ENCODE peak calls at places on chromosome 11, in nine cellular contexts. One of them, this sample, is unnamed.
A peak's percentile ranks its signal among the peaks of the same experiment; 100 is the strongest.

GRCh38 chr11:93209476-93209875 is 11.7 kb upstream of the SLC36A4 start:
- DNase-seq in activated T-helper 9 cell treated with anti-CD3 and anti-CD28 coated beads, Interleukin-2, amount 50 U/mL, for 16 hours: no peak
- DNase-seq in C1 segment of cervical spinal cord: no peak
- DNase-seq in ACHN: no peak
- DNase-seq in ureter: no peak
- DNase-seq in mesothelial cell of epicardium: no peak
- DNase-seq in AG10803: no peak
- DNase-seq in Daoy: no peak
- DNase-seq in vagina: no peak
- DNase-seq in this sample: no peak

GRCh38 chr11:67262731-67263675 is 3.3 kb upstream of the GRK2 start:
- DNase-seq in activated T-helper 9 cell treated with anti-CD3 and anti-CD28 coated beads, Interleukin-2, amount 50 U/mL, for 16 hours: peak; percentile 61
- DNase-seq in C1 segment of cervical spinal cord: peak; percentile 71
- DNase-seq in ACHN: peak; percentile 80
- DNase-seq in ureter: peak; percentile 85
- DNase-seq in mesothelial cell of epicardium: peak; percentile 82
- DNase-seq in AG10803: peak; percentile 85
- DNase-seq in Daoy: peak; percentile 83
- DNase-seq in vagina: no peak
- DNase-seq in this sample: peak; percentile 82

GRCh38 chr11:3073029-3073435 is 15.8 kb upstream of the CARS1 start:
- DNase-seq in activated T-helper 9 cell treated with anti-CD3 and anti-CD28 coated beads, Interleukin-2, amount 50 U/mL, for 16 hours: no peak
- DNase-seq in C1 segment of cervical spinal cord: no peak
- DNase-seq in ACHN: no peak
- DNase-seq in ureter: no peak
- DNase-seq in mesothelial cell of epicardium: no peak
- DNase-seq in AG10803: peak; percentile 78
- DNase-seq in Daoy: no peak
- DNase-seq in vagina: no peak
- DNase-seq in this sample: no peak

GRCh38 chr11:16898274-16898985 is 115.8 kb downstream of the PLEKHA7 start:
- DNase-seq in activated T-helper 9 cell treated with anti-CD3 and anti-CD28 coated beads, Interleukin-2, amount 50 U/mL, for 16 hours: no peak
- DNase-seq in C1 segment of cervical spinal cord: no peak
- DNase-seq in ACHN: no peak
- DNase-seq in ureter: no peak
- DNase-seq in mesothelial cell of epicardium: no peak
- DNase-seq in AG10803: no peak
- DNase-seq in Daoy: no peak
- DNase-seq in vagina: no peak
- DNase-seq in this sample: no peak

GRCh38 chr11:22387126-22387525 is 48.9 kb downstream of the SLC17A6 start:
- DNase-seq in activated T-helper 9 cell treated with anti-CD3 and anti-CD28 coated beads, Interleukin-2, amount 50 U/mL, for 16 hours: no peak
- DNase-seq in C1 segment of cervical spinal cord: no peak
- DNase-seq in ACHN: no peak
- DNase-seq in ureter: no peak
- DNase-seq in mesothelial cell of epicardium: no peak
- DNase-seq in AG10803: no peak
- DNase-seq in Daoy: no peak
- DNase-seq in vagina: no peak
- DNase-seq in this sample: no peak

GRCh38 chr11:114036156-114036811 is 23.2 kb upstream of the ZBTB16 start:
- DNase-seq in activated T-helper 9 cell treated with anti-CD3 and anti-CD28 coated beads, Interleukin-2, amount 50 U/mL, for 16 hours: peak; percentile 42
- DNase-seq in C1 segment of cervical spinal cord: peak; percentile 68
- DNase-seq in ACHN: peak; percentile 56
- DNase-seq in ureter: peak; percentile 80
- DNase-seq in mesothelial cell of epicardium: peak; percentile 69
- DNase-seq in AG10803: peak; percentile 47
- DNase-seq in Daoy: peak; percentile 76
- DNase-seq in vagina: no peak
- DNase-seq in this sample: peak; percentile 92

GRCh38 chr11:46778416-46778815 is 59.4 kb downstream of the F2 start:
- DNase-seq in activated T-helper 9 cell treated with anti-CD3 and anti-CD28 coated beads, Interleukin-2, amount 50 U/mL, for 16 hours: no peak
- DNase-seq in C1 segment of cervical spinal cord: no peak
- DNase-seq in ACHN: no peak
- DNase-seq in ureter: no peak
- DNase-seq in mesothelial cell of epicardium: no peak
- DNase-seq in AG10803: no peak
- DNase-seq in Daoy: no peak
- DNase-seq in vagina: no peak
- DNase-seq in this sample: no peak

GRCh38 chr11:117970400-117971024 is 15.7 kb upstream of the IL10RA start:
- DNase-seq in activated T-helper 9 cell treated with anti-CD3 and anti-CD28 coated beads, Interleukin-2, amount 50 U/mL, for 16 hours: no peak
- DNase-seq in C1 segment of cervical spinal cord: no peak
- DNase-seq in ACHN: peak; percentile 32
- DNase-seq in ureter: peak; percentile 56
- DNase-seq in mesothelial cell of epicardium: no peak
- DNase-seq in AG10803: no peak
- DNase-seq in Daoy: peak; percentile 86
- DNase-seq in vagina: no peak
- DNase-seq in this sample: no peak

GRCh38 chr11:18987454-18988231 is 48.4 kb upstream of the MRGPRX1 start:
- DNase-seq in activated T-helper 9 cell treated with anti-CD3 and anti-CD28 coated beads, Interleukin-2, amount 50 U/mL, for 16 hours: no peak
- DNase-seq in C1 segment of cervical spinal cord: no peak
- DNase-seq in ACHN: peak; percentile 88
- DNase-seq in ureter: no peak
- DNase-seq in mesothelial cell of epicardium: no peak
- DNase-seq in AG10803: no peak
- DNase-seq in Daoy: peak; percentile 75
- DNase-seq in vagina: no peak
- DNase-seq in this sample: no peak

GRCh38 chr11:117986981-117987495 is 844 bp downstream of the IL10RA start:
- DNase-seq in activated T-helper 9 cell treated with anti-CD3 and anti-CD28 coated beads, Interleukin-2, amount 50 U/mL, for 16 hours: peak; percentile 50
- DNase-seq in C1 segment of cervical spinal cord: no peak
- DNase-seq in ACHN: no peak
- DNase-seq in ureter: no peak
- DNase-seq in mesothelial cell of epicardium: no peak
- DNase-seq in AG10803: peak; percentile 6
- DNase-seq in Daoy: no peak
- DNase-seq in vagina: no peak
- DNase-seq in this sample: no peak

GRCh38 chr11:129625930-129626329 is 189.7 kb upstream of the TMEM45B start:
- DNase-seq in activated T-helper 9 cell treated with anti-CD3 and anti-CD28 coated beads, Interleukin-2, amount 50 U/mL, for 16 hours: no peak
- DNase-seq in C1 segment of cervical spinal cord: no peak
- DNase-seq in ACHN: no peak
- DNase-seq in ureter: no peak
- DNase-seq in mesothelial cell of epicardium: no peak
- DNase-seq in AG10803: no peak
- DNase-seq in Daoy: no peak
- DNase-seq in vagina: no peak
- DNase-seq in this sample: no peak

GRCh38 chr11:47216141-47216798 is 1.5 kb downstream of the DDB2 start:
- DNase-seq in activated T-helper 9 cell treated with anti-CD3 and anti-CD28 coated beads, Interleukin-2, amount 50 U/mL, for 16 hours: peak; percentile 58
- DNase-seq in C1 segment of cervical spinal cord: no peak
- DNase-seq in ACHN: peak; percentile 85
- DNase-seq in ureter: peak; percentile 75
- DNase-seq in mesothelial cell of epicardium: peak; percentile 41
- DNase-seq in AG10803: peak; percentile 88
- DNase-seq in Daoy: peak; percentile 88
- DNase-seq in vagina: no peak
- DNase-seq in this sample: no peak

GRCh38 chr11:123020968-123021367 is 39.3 kb upstream of the BSX start:
- DNase-seq in activated T-helper 9 cell treated with anti-CD3 and anti-CD28 coated beads, Interleukin-2, amount 50 U/mL, for 16 hours: no peak
- DNase-seq in C1 segment of cervical spinal cord: peak; percentile 2
- DNase-seq in ACHN: peak; percentile 56
- DNase-seq in ureter: no peak
- DNase-seq in mesothelial cell of epicardium: no peak
- DNase-seq in AG10803: peak; percentile 56
- DNase-seq in Daoy: peak; percentile 44
- DNase-seq in vagina: no peak
- DNase-seq in this sample: no peak

GRCh38 chr11:72738199-72739141 is 13.7 kb downstream of the ARAP1 start:
- DNase-seq in activated T-helper 9 cell treated with anti-CD3 and anti-CD28 coated beads, Interleukin-2, amount 50 U/mL, for 16 hours: no peak
- DNase-seq in C1 segment of cervical spinal cord: peak; percentile 32
- DNase-seq in ACHN: no peak
- DNase-seq in ureter: no peak
- DNase-seq in mesothelial cell of epicardium: no peak
- DNase-seq in AG10803: peak; percentile 52
- DNase-seq in Daoy: no peak
- DNase-seq in vagina: no peak
- DNase-seq in this sample: no peak

GRCh38 chr11:78469905-78470304 is 52.3 kb upstream of the GAB2 start:
- DNase-seq in activated T-helper 9 cell treated with anti-CD3 and anti-CD28 coated beads, Interleukin-2, amount 50 U/mL, for 16 hours: no peak
- DNase-seq in C1 segment of cervical spinal cord: no peak
- DNase-seq in ACHN: no peak
- DNase-seq in ureter: no peak
- DNase-seq in mesothelial cell of epicardium: no peak
- DNase-seq in AG10803: no peak
- DNase-seq in Daoy: no peak
- DNase-seq in vagina: no peak
- DNase-seq in this sample: no peak

GRCh38 chr11:46676436-46677158 is 23.8 kb downstream of the ARHGAP1 start:
- DNase-seq in activated T-helper 9 cell treated with anti-CD3 and anti-CD28 coated beads, Interleukin-2, amount 50 U/mL, for 16 hours: no peak
- DNase-seq in C1 segment of cervical spinal cord: no peak
- DNase-seq in ACHN: no peak
- DNase-seq in ureter: no peak
- DNase-seq in mesothelial cell of epicardium: no peak
- DNase-seq in AG10803: no peak
- DNase-seq in Daoy: no peak
- DNase-seq in vagina: no peak
- DNase-seq in this sample: no peak

GRCh38 chr11:67269401-67270255 is 3.4 kb downstream of the GRK2 start:
- DNase-seq in activated T-helper 9 cell treated with anti-CD3 and anti-CD28 coated beads, Interleukin-2, amount 50 U/mL, for 16 hours: no peak
- DNase-seq in C1 segment of cervical spinal cord: no peak
- DNase-seq in ACHN: no peak
- DNase-seq in ureter: peak; percentile 47
- DNase-seq in mesothelial cell of epicardium: no peak
- DNase-seq in AG10803: no peak
- DNase-seq in Daoy: no peak
- DNase-seq in vagina: no peak
- DNase-seq in this sample: no peak

GRCh38 chr11:108853864-108854263 is 189.0 kb downstream of the DDX10 start:
- DNase-seq in activated T-helper 9 cell treated with anti-CD3 and anti-CD28 coated beads, Interleukin-2, amount 50 U/mL, for 16 hours: no peak
- DNase-seq in C1 segment of cervical spinal cord: no peak
- DNase-seq in ACHN: no peak
- DNase-seq in ureter: no peak
- DNase-seq in mesothelial cell of epicardium: no peak
- DNase-seq in AG10803: peak; percentile 33
- DNase-seq in Daoy: no peak
- DNase-seq in vagina: no peak
- DNase-seq in this sample: no peak

GRCh38 chr11:6022954-6023353 is 7.6 kb downstream of the OR56A1 start:
- DNase-seq in activated T-helper 9 cell treated with anti-CD3 and anti-CD28 coated beads, Interleukin-2, amount 50 U/mL, for 16 hours: no peak
- DNase-seq in C1 segment of cervical spinal cord: no peak
- DNase-seq in ACHN: peak; percentile 45
- DNase-seq in ureter: no peak
- DNase-seq in mesothelial cell of epicardium: no peak
- DNase-seq in AG10803: peak; percentile 50
- DNase-seq in Daoy: peak; percentile 13
- DNase-seq in vagina: no peak
- DNase-seq in this sample: no peak

GRCh38 chr11:8253566-8253965 is 10.1 kb downstream of the LMO1 start:
- DNase-seq in activated T-helper 9 cell treated with anti-CD3 and anti-CD28 coated beads, Interleukin-2, amount 50 U/mL, for 16 hours: no peak
- DNase-seq in C1 segment of cervical spinal cord: no peak
- DNase-seq in ACHN: no peak
- DNase-seq in ureter: no peak
- DNase-seq in mesothelial cell of epicardium: no peak
- DNase-seq in AG10803: no peak
- DNase-seq in Daoy: no peak
- DNase-seq in vagina: no peak
- DNase-seq in this sample: no peak

GRCh38 chr11:59758638-59759037 is 3.5 kb downstream of the STX3 start:
- DNase-seq in activated T-helper 9 cell treated with anti-CD3 and anti-CD28 coated beads, Interleukin-2, amount 50 U/mL, for 16 hours: no peak
- DNase-seq in C1 segment of cervical spinal cord: no peak
- DNase-seq in ACHN: no peak
- DNase-seq in ureter: no peak
- DNase-seq in mesothelial cell of epicardium: no peak
- DNase-seq in AG10803: no peak
- DNase-seq in Daoy: no peak
- DNase-seq in vagina: no peak
- DNase-seq in this sample: no peak

GRCh38 chr11:58493676-58494075 is 14.2 kb downstream of the OR5B21 start:
- DNase-seq in activated T-helper 9 cell treated with anti-CD3 and anti-CD28 coated beads, Interleukin-2, amount 50 U/mL, for 16 hours: no peak
- DNase-seq in C1 segment of cervical spinal cord: no peak
- DNase-seq in ACHN: no peak
- DNase-seq in ureter: no peak
- DNase-seq in mesothelial cell of epicardium: no peak
- DNase-seq in AG10803: no peak
- DNase-seq in Daoy: no peak
- DNase-seq in vagina: no peak
- DNase-seq in this sample: no peak

GRCh38 chr11:65625628-65626342 is 10.2 kb downstream of the PCNX3 start:
- DNase-seq in activated T-helper 9 cell treated with anti-CD3 and anti-CD28 coated beads, Interleukin-2, amount 50 U/mL, for 16 hours: no peak
- DNase-seq in C1 segment of cervical spinal cord: peak; percentile 53
- DNase-seq in ACHN: peak; percentile 40
- DNase-seq in ureter: no peak
- DNase-seq in mesothelial cell of epicardium: no peak
- DNase-seq in AG10803: peak; percentile 34
- DNase-seq in Daoy: peak; percentile 57
- DNase-seq in vagina: no peak
- DNase-seq in this sample: peak; percentile 82

GRCh38 chr11:64545605-64546004 is 45.4 kb upstream of the SLC22A12 start:
- DNase-seq in activated T-helper 9 cell treated with anti-CD3 and anti-CD28 coated beads, Interleukin-2, amount 50 U/mL, for 16 hours: no peak
- DNase-seq in C1 segment of cervical spinal cord: no peak
- DNase-seq in ACHN: peak; percentile 84
- DNase-seq in ureter: peak; percentile 59
- DNase-seq in mesothelial cell of epicardium: no peak
- DNase-seq in AG10803: peak; percentile 64
- DNase-seq in Daoy: peak; percentile 96
- DNase-seq in vagina: no peak
- DNase-seq in this sample: no peak

GRCh38 chr11:41431784-41432183 is 27.7 kb downstream of the LRRC4C start:
- DNase-seq in activated T-helper 9 cell treated with anti-CD3 and anti-CD28 coated beads, Interleukin-2, amount 50 U/mL, for 16 hours: no peak
- DNase-seq in C1 segment of cervical spinal cord: no peak
- DNase-seq in ACHN: peak; percentile 41
- DNase-seq in ureter: no peak
- DNase-seq in mesothelial cell of epicardium: peak; percentile 42
- DNase-seq in AG10803: no peak
- DNase-seq in Daoy: no peak
- DNase-seq in vagina: no peak
- DNase-seq in this sample: no peak

GRCh38 chr11:93537022-93537421 is 6.2 kb downstream of the SMCO4 start:
- DNase-seq in activated T-helper 9 cell treated with anti-CD3 and anti-CD28 coated beads, Interleukin-2, amount 50 U/mL, for 16 hours: no peak
- DNase-seq in C1 segment of cervical spinal cord: peak; percentile 66
- DNase-seq in ACHN: no peak
- DNase-seq in ureter: no peak
- DNase-seq in mesothelial cell of epicardium: no peak
- DNase-seq in AG10803: no peak
- DNase-seq in Daoy: no peak
- DNase-seq in vagina: no peak
- DNase-seq in this sample: peak; percentile 43

GRCh38 chr11:71263391-71263790 is 11.0 kb upstream of the SHANK2 start:
- DNase-seq in activated T-helper 9 cell treated with anti-CD3 and anti-CD28 coated beads, Interleukin-2, amount 50 U/mL, for 16 hours: no peak
- DNase-seq in C1 segment of cervical spinal cord: no peak
- DNase-seq in ACHN: peak; percentile 28
- DNase-seq in ureter: no peak
- DNase-seq in mesothelial cell of epicardium: no peak
- DNase-seq in AG10803: peak; percentile 38
- DNase-seq in Daoy: no peak
- DNase-seq in vagina: no peak
- DNase-seq in this sample: no peak

GRCh38 chr11:13168281-13168680 is 109.3 kb upstream of the BMAL1 start:
- DNase-seq in activated T-helper 9 cell treated with anti-CD3 and anti-CD28 coated beads, Interleukin-2, amount 50 U/mL, for 16 hours: no peak
- DNase-seq in C1 segment of cervical spinal cord: no peak
- DNase-seq in ACHN: no peak
- DNase-seq in ureter: peak; percentile 71
- DNase-seq in mesothelial cell of epicardium: no peak
- DNase-seq in AG10803: no peak
- DNase-seq in Daoy: no peak
- DNase-seq in vagina: no peak
- DNase-seq in this sample: no peak

GRCh38 chr11:58152776-58153175 is 27.4 kb upstream of the OR9I1 start:
- DNase-seq in activated T-helper 9 cell treated with anti-CD3 and anti-CD28 coated beads, Interleukin-2, amount 50 U/mL, for 16 hours: no peak
- DNase-seq in C1 segment of cervical spinal cord: no peak
- DNase-seq in ACHN: no peak
- DNase-seq in ureter: no peak
- DNase-seq in mesothelial cell of epicardium: no peak
- DNase-seq in AG10803: no peak
- DNase-seq in Daoy: no peak
- DNase-seq in vagina: no peak
- DNase-seq in this sample: no peak

GRCh38 chr11:64801591-64802369 is 1.2 kb downstream of the MAP4K2 start:
- DNase-seq in activated T-helper 9 cell treated with anti-CD3 and anti-CD28 coated beads, Interleukin-2, amount 50 U/mL, for 16 hours: no peak
- DNase-seq in C1 segment of cervical spinal cord: no peak
- DNase-seq in ACHN: no peak
- DNase-seq in ureter: no peak
- DNase-seq in mesothelial cell of epicardium: no peak
- DNase-seq in AG10803: no peak
- DNase-seq in Daoy: no peak
- DNase-seq in vagina: no peak
- DNase-seq in this sample: no peak

GRCh38 chr11:13271060-13271693 is 6.4 kb upstream of the BMAL1 start:
- DNase-seq in activated T-helper 9 cell treated with anti-CD3 and anti-CD28 coated beads, Interleukin-2, amount 50 U/mL, for 16 hours: no peak
- DNase-seq in C1 segment of cervical spinal cord: no peak
- DNase-seq in ACHN: no peak
- DNase-seq in ureter: no peak
- DNase-seq in mesothelial cell of epicardium: no peak
- DNase-seq in AG10803: no peak
- DNase-seq in Daoy: no peak
- DNase-seq in vagina: no peak
- DNase-seq in this sample: no peak

This sample was measured in posterior cingulate gyrus.